ENCODE peak calls at places on chromosome 1, in ten cellular contexts. X is left ventricle myocardium inferior; I is CD4-positive, alpha-beta memory T cell; G is SK-N-DZ; L is caudate nucleus; B is D341Med; J is stimulated activated CD4-positive, alpha-beta T cell treated with anti-CD3 and anti-CD28 coated beads, Interleukin-15, amount 100 ng/mL, for 1 hour; M is sigmoid colon; O is GOT3; C is activated CD4-positive, alpha-beta T cell treated with anti-CD3 and anti-CD28 coated beads, Interleukin-2, amount 50 U/mL, for 48 hours. U is an unnamed sample.

GRCh38 chr1:1230656-1231399 is 973 bp downstream of the SDF4 start:
- DNase-seq in X (no peak), I (peak; percentile 23), G (no peak), L (no peak), B (no peak), J (no peak), M (no peak), O (no peak), C (no peak), U (no peak)

GRCh38 chr1:53172751-53173498 is 23.7 kb upstream of the CPT2 start:
- DNase-seq in X (no peak), I (no peak), G (peak; percentile 60), L (no peak), B (peak; percentile 60), J (no peak), M (no peak), O (no peak), C (no peak), U (no peak)

GRCh38 chr1:46520063-46520911 is 30.7 kb downstream of the DMBX1 start:
- DNase-seq in X (no peak), I (no peak), G (no peak), L (no peak), B (no peak), J (no peak), M (no peak), O (no peak), C (no peak), U (no peak)

GRCh38 chr1:32816676-32817158 is 441 bp downstream of the YARS1 start:
- DNase-seq in X (no peak), I (no peak), G (no peak), L (no peak), B (no peak), J (no peak), M (peak; percentile 66), O (no peak), C (peak; percentile 18), U (no peak)

GRCh38 chr1:51253691-51254090 is 17.6 kb downstream of the RNF11 start:
- DNase-seq in X (no peak), I (no peak), G (no peak), L (no peak), B (no peak), J (no peak), M (no peak), O (no peak), C (no peak), U (no peak)

GRCh38 chr1:36091698-36092097 is 3.0 kb downstream of the ADPRS start:
- DNase-seq in X (no peak), I (no peak), G (no peak), L (no peak), B (no peak), J (no peak), M (peak; percentile 50), O (no peak), C (no peak), U (no peak)

GRCh38 chr1:170247751-170248521 is 102.2 kb downstream of the NTMT2 start:
- DNase-seq in X (no peak), I (no peak), G (no peak), L (no peak), B (no peak), J (no peak), M (no peak), O (no peak), C (no peak), U (no peak)

GRCh38 chr1:224866940-224867339 is 62.5 kb upstream of the DNAH14 start:
- DNase-seq in X (no peak), I (no peak), G (no peak), L (no peak), B (no peak), J (no peak), M (no peak), O (no peak), C (no peak), U (no peak)

GRCh38 chr1:228018125-228018398 is 11.3 kb downstream of the WNT3A start:
- DNase-seq in X (peak; percentile 2), I (no peak), G (no peak), L (no peak), B (no peak), J (no peak), M (no peak), O (no peak), C (no peak), U (no peak)

GRCh38 chr1:62436039-62436465 is 797 bp upstream of the USP1 start:
- DNase-seq in X (peak; percentile 96), I (peak; percentile 96), G (no peak), L (peak; percentile 99), B (peak; percentile 90), J (peak; percentile 95), M (no peak), O (peak; percentile 99), C (peak; percentile 92), U (no peak)

GRCh38 chr1:195019385-195019784 is 1588.9 kb downstream of the KCNT2 start:
- DNase-seq in X (no peak), I (no peak), G (no peak), L (no peak), B (no peak), J (no peak), M (no peak), O (no peak), C (no peak), U (no peak)

GRCh38 chr1:22218618-22219250 is 75.8 kb upstream of the WNT4 start:
- DNase-seq in X (no peak), I (no peak), G (no peak), L (no peak), B (no peak), J (no peak), M (peak; percentile 52), O (no peak), C (no peak), U (no peak)

GRCh38 chr1:44276901-44277300 is 63.6 kb downstream of the DMAP1 start:
- DNase-seq in X (no peak), I (no peak), G (no peak), L (no peak), B (no peak), J (no peak), M (no peak), O (no peak), C (no peak), U (no peak)

GRCh38 chr1:247111636-247112478 is 7.7 kb upstream of the ZNF669 start:
- DNase-seq in X (peak; percentile 81), I (no peak), G (peak; percentile 57), L (no peak), B (peak; percentile 67), J (no peak), M (peak; percentile 87), O (no peak), C (no peak), U (no peak)

GRCh38 chr1:202516434-202516877 is 168.0 kb downstream of the PPP1R12B start:
- DNase-seq in X (no peak), I (no peak), G (no peak), L (no peak), B (no peak), J (no peak), M (no peak), O (no peak), C (no peak), U (no peak)

GRCh38 chr1:204199579-204199978 is 3.3 kb upstream of the KISS1 start:
- DNase-seq in X (no peak), I (no peak), G (no peak), L (no peak), B (no peak), J (no peak), M (no peak), O (no peak), C (no peak), U (no peak)

GRCh38 chr1:166485620-166486019 is 318.8 kb upstream of the FAM78B start:
- DNase-seq in X (no peak), I (no peak), G (no peak), L (no peak), B (no peak), J (no peak), M (no peak), O (no peak), C (no peak), U (no peak)

GRCh38 chr1:52059888-52060287 is 3.8 kb downstream of the BTF3L4 start:
- DNase-seq in X (no peak), I (no peak), G (no peak), L (no peak), B (no peak), J (no peak), M (no peak), O (no peak), C (no peak), U (no peak)

GRCh38 chr1:16145988-16146887 is 9.6 kb downstream of the EPHA2 start:
- DNase-seq in X (peak; percentile 86), I (no peak), G (no peak), L (no peak), B (no peak), J (no peak), M (peak; percentile 89), O (peak; percentile 52), C (no peak), U (peak; percentile 79)

GRCh38 chr1:213393860-213394259 is 342.8 kb downstream of the RPS6KC1 start:
- DNase-seq in X (no peak), I (no peak), G (no peak), L (no peak), B (no peak), J (no peak), M (no peak), O (no peak), C (no peak), U (no peak)

GRCh38 chr1:8684590-8684989 is 132.8 kb downstream of the RERE start:
- DNase-seq in X (no peak), I (no peak), G (no peak), L (no peak), B (no peak), J (no peak), M (no peak), O (no peak), C (no peak), U (no peak)

GRCh38 chr1:66262233-66262632 is 271.7 kb upstream of the SGIP1 start:
- DNase-seq in X (no peak), I (no peak), G (no peak), L (no peak), B (no peak), J (no peak), M (no peak), O (no peak), C (no peak), U (no peak)

GRCh38 chr1:21936366-21937031 is 611 bp downstream of the HSPG2 start:
- DNase-seq in X (no peak), I (no peak), G (no peak), L (no peak), B (no peak), J (no peak), M (peak; percentile 73), O (no peak), C (no peak), U (no peak)

GRCh38 chr1:44497422-44498170 is 92.5 kb downstream of the RNF220 start:
- DNase-seq in X (no peak), I (no peak), G (no peak), L (no peak), B (peak; percentile 64), J (no peak), M (no peak), O (no peak), C (no peak), U (no peak)

GRCh38 chr1:213666922-213667321 is 320.9 kb upstream of the PROX1 start:
- DNase-seq in X (no peak), I (no peak), G (no peak), L (no peak), B (no peak), J (no peak), M (no peak), O (no peak), C (no peak), U (no peak)

GRCh38 chr1:216833516-216833915 is 110.3 kb upstream of the ESRRG start:
- DNase-seq in X (no peak), I (no peak), G (no peak), L (no peak), B (no peak), J (no peak), M (no peak), O (no peak), C (no peak), U (no peak)

GRCh38 chr1:10882069-10882468 is 85.6 kb upstream of the CASZ1 start:
- DNase-seq in X (no peak), I (no peak), G (no peak), L (no peak), B (no peak), J (no peak), M (no peak), O (no peak), C (no peak), U (no peak)

GRCh38 chr1:205171369-205171768 is 40.1 kb downstream of the DSTYK start:
- DNase-seq in X (no peak), I (peak; percentile 19), G (no peak), L (no peak), B (no peak), J (no peak), M (no peak), O (no peak), C (no peak), U (no peak)

U was measured in brain pericyte.